ENCODE peak calls at places on chromosome 1, in five cellular contexts. W, X, J, P and I are unnamed samples.
A peak's percentile ranks its signal among the peaks of the same experiment; 100 is the strongest.

GRCh38 chr1:246658567-246658966 is 65.6 kb upstream of the SCCPDH start:
- DNase-seq in W (no peak), X (no peak), J (no peak), P (no peak), I (no peak)

GRCh38 chr1:78673120-78673519 is 23.5 kb downstream of the IFI44 start:
- DNase-seq in W (no peak), X (no peak), J (peak; percentile 67), P (peak; percentile 11), I (no peak)

GRCh38 chr1:181013144-181013543 is 9.5 kb downstream of the STX6 start:
- DNase-seq in W (no peak), X (no peak), J (no peak), P (peak; percentile 64), I (no peak)

GRCh38 chr1:183090386-183091006 is 67.3 kb downstream of the LAMC1 start:
- DNase-seq in W (no peak), X (no peak), J (no peak), P (peak; percentile 49), I (no peak)

GRCh38 chr1:167456926-167457325 is 61.4 kb downstream of the CD247 start:
- DNase-seq in W (no peak), X (no peak), J (no peak), P (no peak), I (no peak)

GRCh38 chr1:229342902-229343587 is at the start of gene CCSAP:
- DNase-seq in W (peak; percentile 75), X (no peak), J (no peak), P (peak; percentile 19), I (no peak)

GRCh38 chr1:223620297-223620900 is 45.1 kb downstream of the CAPN8 start:
- DNase-seq in W (peak; percentile 37), X (peak; percentile 50), J (no peak), P (no peak), I (no peak)

GRCh38 chr1:160428655-160429054 is 28.3 kb downstream of the VANGL2 start:
- DNase-seq in W (peak; percentile 75), X (peak; percentile 51), J (no peak), P (no peak), I (peak; percentile 81)

GRCh38 chr1:28259935-28260802 is 851 bp downstream of the SESN2 start:
- DNase-seq in W (peak; percentile 52), X (peak; percentile 81), J (peak; percentile 86), P (no peak), I (no peak)

GRCh38 chr1:218499021-218499691 is 154.0 kb downstream of the TGFB2 start:
- DNase-seq in W (no peak), X (no peak), J (no peak), P (no peak), I (no peak)

GRCh38 chr1:29180497-29181412 is 945 bp downstream of the SRSF4 start:
- DNase-seq in W (no peak), X (no peak), J (no peak), P (no peak), I (no peak)

GRCh38 chr1:237817277-237817676 is 73.4 kb downstream of the ZP4 start:
- DNase-seq in W (no peak), X (no peak), J (no peak), P (no peak), I (no peak)

DNA sequence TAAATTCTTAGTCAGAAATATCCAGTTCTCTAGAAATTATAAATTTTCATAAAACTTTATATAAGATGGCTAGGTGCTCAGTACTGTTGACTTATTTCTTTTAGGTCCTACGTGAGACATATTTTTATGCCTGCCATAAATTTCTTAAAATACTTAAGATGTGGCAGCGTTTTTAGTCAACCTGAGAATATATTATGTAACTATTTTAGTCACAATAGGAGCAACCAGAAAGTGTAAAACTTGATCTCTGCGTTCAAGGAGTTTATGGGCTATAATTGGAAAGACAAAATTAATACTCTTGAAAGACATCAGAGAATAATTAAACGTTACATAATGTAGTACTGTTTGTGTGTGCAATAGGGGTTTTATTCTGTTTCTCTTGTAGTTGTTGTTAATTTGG is 24.1 kb upstream of the PGM1 start:
- DNase-seq in W (no peak), X (no peak), J (no peak), P (no peak), I (no peak)
- H2AFZ ChIP-seq in W (no peak overlapping the region), X (no peak overlapping the region), J (no peak overlapping the region), P (no peak overlapping the region), I (no peak overlapping the region)

DNA sequence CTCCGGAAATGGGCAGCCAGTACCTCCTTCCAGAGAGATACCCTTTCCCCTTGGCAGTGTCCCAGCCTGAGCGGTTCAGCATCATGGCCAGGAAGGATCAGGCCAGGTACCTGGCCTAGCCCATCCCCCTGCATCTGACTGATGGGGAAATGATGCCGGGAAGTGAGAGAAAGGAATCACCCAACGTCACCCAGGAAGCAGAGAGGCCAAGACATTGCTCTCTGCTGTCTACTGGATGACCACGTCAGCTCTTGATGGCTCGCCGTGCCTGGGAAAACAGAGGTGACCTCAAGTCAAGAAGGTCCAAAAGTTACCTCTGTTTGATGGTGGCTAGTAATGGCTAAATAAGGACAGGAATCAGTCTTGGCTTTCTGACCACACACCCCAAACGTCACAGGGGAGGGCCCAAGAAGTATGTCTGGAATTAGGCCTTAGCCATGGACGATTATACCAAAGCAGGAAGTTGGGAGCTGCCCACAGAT is 79.0 kb downstream of the MRPL37 start:
- DNase-seq in W (no peak), X (no peak), J (no peak), P (no peak), I (no peak)
- TF ChIP-seq EP300 in W (no peak), X (no peak), J (no peak), P (no peak), I (no peak)

DNA sequence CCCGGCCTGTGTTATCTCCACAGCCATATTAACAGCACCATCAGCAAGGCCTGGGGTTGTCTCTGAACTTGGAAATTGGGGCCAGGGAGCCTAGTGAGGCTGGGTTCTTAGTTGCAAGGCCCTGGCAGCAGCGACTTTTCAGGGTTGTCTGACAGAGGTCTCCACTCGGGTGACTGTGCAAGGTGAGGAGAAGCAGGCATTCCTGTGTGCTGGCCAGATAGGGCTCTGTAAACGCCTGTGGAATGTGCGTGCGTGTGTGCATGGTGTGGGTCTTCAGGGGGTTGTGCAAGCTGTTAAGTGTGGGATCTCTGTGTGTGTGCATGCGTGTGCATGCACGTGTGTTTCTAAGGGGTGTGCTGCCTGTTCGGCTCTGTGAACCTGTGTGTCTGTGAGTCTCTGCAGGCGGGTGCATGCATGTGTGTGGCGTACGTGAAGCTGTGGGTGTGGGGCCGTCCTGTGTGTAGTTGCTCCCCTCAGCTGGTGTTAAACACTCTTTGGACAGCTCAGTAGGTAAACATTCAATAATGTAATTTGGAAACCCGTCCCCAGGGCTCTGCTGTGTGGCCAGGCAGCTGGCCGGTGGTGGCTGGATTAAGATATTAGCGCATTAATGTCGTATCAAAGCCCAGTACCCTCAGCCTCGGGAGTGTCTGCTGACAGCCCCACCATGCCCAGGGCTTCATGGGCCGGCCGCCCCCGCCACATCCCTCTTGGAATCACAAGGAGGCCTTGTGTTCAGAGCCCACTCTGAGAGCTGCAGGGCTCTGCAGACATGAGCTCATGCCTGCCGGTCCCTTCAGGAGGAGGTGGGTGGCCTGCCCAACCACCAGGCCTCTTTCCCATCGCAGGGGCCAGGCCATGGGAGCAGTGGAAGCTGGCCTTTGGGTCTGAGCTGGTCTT is 189.9 kb downstream of the FOXD2 start:
- DNase-seq in W (no peak), X (peak; percentile 55), J (peak; percentile 35), P (no peak), I (no peak)
- TF ChIP-seq YY1 in W (no peak), X (no peak), J (no peak), P (no peak), I (no peak)

GRCh38 chr1:32256473-32257226 is 5.6 kb downstream of the LCK start:
- DNase-seq in W (no peak), X (no peak), J (no peak), P (no peak), I (no peak)
- H2AFZ ChIP-seq in W (no peak overlapping the region), X (no peak overlapping the region), J (no peak overlapping the region), P (no peak overlapping the region), I (peak overlapping the region; percentile 71)